ENCODE peak calls at places on chromosomes 2 and 18, in four cellular contexts. Y is cardiac fibroblast; L is AG08395; I is stimulated activated CD8-positive, alpha-beta memory T cell treated with anti-CD3 and anti-CD28 coated beads, Interleukin-7, amount 100 ng/mL, for 48 hours. P is an unnamed sample.

GRCh38 chr18:48060947-48061346 is 130.5 kb upstream of the SMAD2 start:
- DNase-seq in I (no peak), Y (no peak), L (no peak), P (no peak)

GRCh38 chr18:31088532-31088931 is 13.7 kb downstream of the DSC2 start:
- DNase-seq in L (no peak), Y (no peak), I (no peak), P (no peak)

GRCh38 chr2:54773838-54774237 is 50.4 kb downstream of the EML6 start:
- DNase-seq in Y (peak; percentile 32), L (no peak), I (no peak), P (no peak)

GRCh38 chr2:222722327-222722946 is 51.0 kb downstream of the MOGAT1 start:
- DNase-seq in I (no peak), L (peak; percentile 68), Y (peak; percentile 70), P (no peak)

GRCh38 chr2:198763793-198764192 is 693.9 kb downstream of the SATB2 start:
- DNase-seq in Y (no peak), I (no peak), L (no peak), P (no peak)

GRCh38 chr18:10736984-10737383 is 211.2 kb downstream of the NAPG start:
- DNase-seq in L (no peak), Y (no peak), I (no peak), P (no peak)

GRCh38 chr2:207614824-207615223 is 10.4 kb downstream of the METTL21A start:
- DNase-seq in L (no peak), I (no peak), Y (no peak), P (no peak)

GRCh38 chr2:45901468-45902081 is 250.1 kb downstream of the PRKCE start:
- DNase-seq in Y (no peak), I (no peak), L (no peak), P (no peak)

GRCh38 chr2:174246944-174247381 is 1.4 kb downstream of the OLA1 start:
- DNase-seq in Y (no peak), L (no peak), I (no peak), P (no peak)

GRCh38 chr2:220014961-220015360 is 387.5 kb downstream of the SLC4A3 start:
- DNase-seq in I (no peak), Y (no peak), L (no peak), P (no peak)

GRCh38 chr2:17800219-17800618 is 16.0 kb upstream of the MSGN1 start:
- DNase-seq in I (no peak), L (no peak), Y (peak; percentile 46), P (no peak)

P was measured in KG1.